ENCODE peak calls at places on chromosomes 12 and 14, in five cellular contexts. M is astrocyte, W is neural progenitor cell, V is SK-N-SH, Y is fibroblast of lung. S is an unnamed sample.

GRCh38 chr14:85319998-85320397 is 209.9 kb upstream of the FLRT2 start:
- DNase-seq in M (peak), V (no peak), W (no peak), Y (peak), S (no peak)

GRCh38 chr12:46267618-46268348 is 1.1 kb downstream of the SLC38A1 start:
- DNase-seq in W (peak), V (peak), Y (peak), M (peak), S (peak)

GRCh38 chr12:14810953-14811483 is 3.0 kb downstream of the SMCO3 start:
- DNase-seq in W (peak), M (no peak), Y (peak), V (no peak), S (peak)

GRCh38 chr12:116201908-116202307 is 75.6 kb downstream of the MED13L start:
- DNase-seq in M (peak), W (no peak), V (no peak), Y (peak), S (no peak)

GRCh38 chr14:52175982-52176502 is 91.5 kb upstream of the PTGDR start:
- DNase-seq in Y (no peak), M (no peak), W (no peak), V (no peak), S (no peak)

GRCh38 chr14:96662116-96662901 is 134.9 kb upstream of the VRK1 start:
- DNase-seq in V (no peak), Y (peak), M (peak), W (no peak), S (no peak)

GRCh38 chr12:92139634-92140555 is 5.8 kb downstream of the BTG1 start:
- DNase-seq in V (no peak), M (peak), W (no peak), Y (peak), S (no peak)

GRCh38 chr12:57193706-57194245 is 22.8 kb upstream of the NXPH4 start:
- DNase-seq in V (no peak), M (no peak), W (no peak), Y (no peak), S (no peak)

GRCh38 chr14:104724407-104724980 is 465 bp downstream of the ADSS1 start:
- DNase-seq in Y (no peak), V (peak), W (no peak), M (no peak), S (no peak)

GRCh38 chr12:79451365-79451764 is 239.4 kb downstream of the PAWR start:
- DNase-seq in W (no peak), M (no peak), V (no peak), Y (no peak), S (no peak)

GRCh38 chr12:51174501-51174900 is 1.6 kb upstream of the TFCP2 start:
- DNase-seq in V (no peak), M (no peak), W (no peak), Y (no peak), S (no peak)

GRCh38 chr12:51177897-51178296 is 5.0 kb upstream of the TFCP2 start:
- DNase-seq in V (no peak), W (no peak), Y (no peak), M (no peak), S (no peak)

GRCh38 chr12:51171884-51172514 is 936 bp downstream of the TFCP2 start:
- DNase-seq in V (no peak), W (peak), Y (peak), M (peak), S (no peak)

GRCh38 chr12:51172515-51173431 is at the start of gene TFCP2:
- DNase-seq in Y (peak), M (peak), W (peak), V (peak), S (peak)
- H3K9ac ChIP-seq in Y (peak), M (peak), W (peak), V (peak), S (peak)

GRCh38 chr12:124586756-124587155 is 19.3 kb upstream of the NCOR2 start:
- DNase-seq in Y (no peak), W (no peak), V (no peak), M (no peak), S (no peak)

GRCh38 chr12:124590447-124590846 is 23.0 kb upstream of the NCOR2 start:
- DNase-seq in V (no peak), W (no peak), M (no peak), Y (no peak), S (no peak)

GRCh38 chr12:124588689-124589318 is 21.4 kb upstream of the NCOR2 start:
- DNase-seq in V (no peak), W (no peak), M (peak), Y (peak), S (no peak)

GRCh38 chr12:124592050-124592449 is 24.6 kb upstream of the NCOR2 start:
- DNase-seq in Y (peak), V (no peak), W (no peak), M (peak), S (no peak)

GRCh38 chr12:124588018-124588634 is 20.7 kb upstream of the NCOR2 start:
- DNase-seq in W (no peak), V (no peak), M (no peak), Y (no peak), S (no peak)
- H3K4me3 ChIP-seq in W (no peak), V (no peak), M (no peak), Y (no peak), S (no peak)

DNA sequence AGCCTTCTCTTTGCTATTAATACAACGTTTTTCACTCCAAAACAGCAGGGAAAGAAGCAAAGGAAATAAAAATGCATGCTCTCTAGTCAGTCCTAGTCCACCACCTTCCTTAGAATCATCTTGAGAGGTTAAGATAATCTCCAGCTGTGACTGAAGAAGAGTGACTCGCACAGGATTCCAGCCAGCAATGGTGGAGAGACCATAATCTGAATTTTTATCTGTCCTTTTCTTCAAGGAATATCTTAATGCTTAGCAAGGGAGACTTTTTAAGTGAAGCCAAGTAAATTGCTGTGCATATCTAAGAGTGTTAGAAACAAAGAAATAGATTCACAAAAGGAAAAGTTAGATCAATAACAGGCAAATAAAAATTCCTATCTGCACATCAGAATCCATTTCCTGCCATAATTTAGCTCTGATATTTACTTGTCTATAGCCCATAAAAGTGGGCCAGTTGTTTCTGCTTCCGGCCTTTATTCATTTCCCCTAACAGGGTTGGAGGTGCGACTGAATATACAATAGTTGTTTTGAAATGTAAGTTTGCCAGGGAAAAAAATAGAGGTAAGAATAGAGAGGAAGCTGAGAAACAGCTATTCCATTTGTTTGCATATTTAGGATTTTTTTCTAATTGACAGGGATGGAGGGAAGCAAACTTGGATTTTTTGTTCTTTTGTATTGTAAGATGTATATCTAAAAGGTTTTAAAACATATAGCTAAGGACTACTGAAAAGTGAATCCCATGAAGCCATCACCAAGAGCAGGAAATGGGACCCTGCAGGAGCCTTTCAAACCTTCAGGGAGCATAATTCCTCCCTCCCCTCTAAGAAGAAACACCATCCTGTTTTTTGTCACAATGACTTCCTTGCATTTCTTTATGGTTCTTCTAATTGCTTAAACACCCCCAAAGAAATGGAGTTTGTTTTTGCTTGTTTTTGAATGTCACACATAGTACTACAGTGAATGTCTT is 154.0 kb downstream of the ITPR2 start:
- DNase-seq in Y (peak), V (no peak), M (no peak), W (peak), S (no peak)
- H3K9ac ChIP-seq in Y (no peak), V (no peak), M (no peak), W (no peak), S (no peak)

GRCh38 chr12:94169966-94170689 is 21.8 kb downstream of the PLXNC1 start:
- DNase-seq in W (no peak), M (no peak), Y (peak), V (no peak), S (no peak)

GRCh38 chr12:94172031-94172430 is 23.7 kb downstream of the PLXNC1 start:
- DNase-seq in V (no peak), M (peak), W (peak), Y (peak), S (no peak)

GRCh38 chr12:94169495-94169894 is 21.1 kb downstream of the PLXNC1 start:
- DNase-seq in Y (no peak), V (no peak), M (no peak), W (no peak), S (no peak)

GRCh38 chr12:94171595-94171930 is 23.2 kb downstream of the PLXNC1 start:
- DNase-seq in V (no peak), M (peak), Y (peak), W (no peak), S (no peak)

GRCh38 chr12:94170690-94171594 is 22.6 kb downstream of the PLXNC1 start:
- DNase-seq in M (no peak), Y (no peak), V (no peak), W (no peak), S (no peak)
- H3K4me3 ChIP-seq in M (no peak), Y (no peak), V (no peak), W (no peak), S (no peak)

DNA sequence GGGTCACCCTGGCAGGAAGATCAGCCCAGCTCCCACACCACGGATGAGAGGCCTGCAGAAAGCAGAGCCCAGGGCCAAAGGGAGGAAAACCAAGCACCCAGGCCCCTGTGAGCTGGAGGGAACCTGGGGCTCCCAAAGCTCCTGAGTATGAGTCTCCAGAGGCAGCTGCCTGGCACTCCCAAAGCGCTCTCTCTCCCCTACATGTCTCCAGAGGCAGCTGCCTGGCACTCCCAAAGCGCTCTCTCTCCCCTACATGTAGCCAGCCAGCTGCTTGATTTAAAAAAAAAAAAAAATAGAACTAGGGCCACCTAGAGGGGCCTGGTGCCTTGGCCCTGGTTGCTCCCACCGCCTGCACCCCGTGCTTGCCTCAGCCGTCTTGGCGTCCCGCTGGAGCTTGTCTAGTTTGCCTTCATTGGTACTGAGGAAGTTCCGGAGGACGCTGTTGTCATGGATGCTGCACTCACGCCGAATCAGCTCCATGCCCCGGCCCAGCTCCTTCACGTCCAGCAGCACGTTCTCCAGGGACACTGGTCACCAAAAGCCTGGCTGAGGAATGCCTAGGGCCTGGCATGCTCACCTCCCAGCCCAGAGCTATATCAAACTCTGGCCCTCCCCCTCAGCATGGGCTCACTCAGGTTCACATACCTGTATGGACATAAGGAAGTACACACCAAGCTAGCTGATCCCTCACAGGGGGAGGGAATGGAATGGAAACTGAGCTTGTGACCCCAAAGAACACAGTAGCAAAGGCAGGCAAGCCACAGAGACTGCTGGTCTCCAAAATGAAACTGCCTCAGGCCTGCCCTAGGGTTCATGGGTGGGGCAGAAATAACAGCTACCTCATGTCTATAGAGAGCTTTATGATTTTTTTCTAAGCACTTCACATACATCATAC is 24.7 kb downstream of the PRPF40B start:
- DNase-seq in Y (no peak), V (no peak), M (no peak), W (no peak), S (no peak)
- H3K9ac ChIP-seq in Y (no peak), V (no peak), M (no peak), W (no peak), S (no peak)